ENCODE peak calls at places on chromosomes 11 and 22, in nine cellular contexts. N is substantia nigra; R is PC-9; G is activated CD4-positive, CD25-positive, alpha-beta regulatory T cell; S is HFFc6; A is activated CD4-positive, alpha-beta T cell treated with anti-CD3 and anti-CD28 coated beads, Interleukin-2, amount 50 U/mL, for 1 hour; Q is iPS DF 19.7; H is fibroblast of gingiva; Z is fibroblast of mammary gland. F is an unnamed sample.

GRCh38 chr22:46073683-46074504 is 76.4 kb upstream of the PPARA start:
- DNase-seq in A (no peak), N (no peak), Z (peak), Q (no peak), S (peak), G (no peak), R (peak), H (peak), F (no peak)

GRCh38 chr22:35540600-35541253 is at the start of gene RASD2:
- DNase-seq in Q (no peak), Z (no peak), S (no peak), N (no peak), A (no peak), H (no peak), G (no peak), R (peak), F (no peak)

GRCh38 chr11:130706572-130706971 is 209.7 kb downstream of the SNX19 start:
- DNase-seq in A (no peak), N (no peak), Q (no peak), R (no peak), G (no peak), S (no peak), Z (peak), H (no peak), F (no peak)

GRCh38 chr11:127074151-127074761 is 73.7 kb upstream of the KIRREL3 start:
- DNase-seq in S (peak), N (peak), Q (peak), R (peak), G (no peak), H (no peak), Z (peak), A (no peak), F (no peak)

GRCh38 chr22:19460036-19460435 is 12.5 kb upstream of the C22orf39 start:
- DNase-seq in A (no peak), N (no peak), R (no peak), Q (no peak), Z (no peak), H (no peak), G (no peak), S (no peak), F (no peak)

GRCh38 chr11:1988667-1989317 is 8.8 kb downstream of the H19 start:
- DNase-seq in H (no peak), R (peak), S (no peak), Q (no peak), A (no peak), G (no peak), N (no peak), Z (no peak), F (peak)

GRCh38 chr22:30474683-30475424 is 3.0 kb upstream of the SEC14L3 start:
- DNase-seq in A (peak), Z (no peak), N (no peak), S (no peak), Q (no peak), H (no peak), G (no peak), R (peak), F (no peak)

GRCh38 chr22:19478466-19479357 is at the start of gene UFD1:
- DNase-seq in H (peak), G (peak), A (peak), Q (no peak), N (peak), S (peak), Z (peak), R (peak), F (peak)

GRCh38 chr11:127133061-127133460 is 132.5 kb upstream of the KIRREL3 start:
- DNase-seq in Z (no peak), G (no peak), R (no peak), H (no peak), A (no peak), S (no peak), N (no peak), Q (no peak), F (no peak)

GRCh38 chr11:17700991-17701390 is 18.4 kb upstream of the MYOD1 start:
- DNase-seq in Z (no peak), Q (no peak), H (no peak), N (no peak), R (no peak), A (no peak), S (no peak), G (no peak), F (no peak)

GRCh38 chr11:31940396-31941037 is 129.4 kb upstream of the PAX6 start:
- DNase-seq in A (no peak), H (no peak), Z (peak), R (no peak), G (no peak), Q (no peak), N (no peak), S (peak), F (no peak)

GRCh38 chr11:123166095-123166559 is 28.9 kb downstream of the CLMP start:
- DNase-seq in Q (peak), R (no peak), G (no peak), A (no peak), S (peak), N (peak), Z (peak), H (no peak), F (no peak)

GRCh38 chr22:40966683-40967082 is 15.5 kb downstream of the RBX1 start:
- DNase-seq in Q (no peak), N (no peak), R (no peak), S (no peak), A (no peak), Z (no peak), G (no peak), H (no peak), F (no peak)

GRCh38 chr11:76190376-76190775 is 15.9 kb downstream of the WNT11 start:
- DNase-seq in G (no peak), Q (no peak), H (no peak), Z (no peak), S (no peak), R (no peak), A (no peak), N (no peak), F (no peak)

GRCh38 chr11:41206388-41206787 is 253.1 kb downstream of the LRRC4C start:
- DNase-seq in G (no peak), R (no peak), Z (no peak), H (no peak), S (no peak), N (no peak), A (no peak), Q (no peak), F (no peak)

GRCh38 chr11:8604078-8604723 is 10.2 kb upstream of the STK33 start:
- DNase-seq in Z (peak), H (peak), R (peak), S (peak), N (no peak), A (peak), G (no peak), Q (no peak), F (peak)

GRCh38 chr11:124738713-124739478 is 846 bp upstream of the NRGN start:
- DNase-seq in S (no peak), Q (no peak), Z (no peak), R (no peak), H (no peak), A (no peak), N (no peak), G (no peak), F (no peak)

GRCh38 chr11:2558861-2559526 is 114.2 kb downstream of the KCNQ1 start:
- DNase-seq in S (no peak), N (no peak), Z (no peak), G (no peak), Q (no peak), H (no peak), R (no peak), A (no peak), F (no peak)

GRCh38 chr11:57601297-57601696 is 3.8 kb downstream of the SERPING1 start:
- DNase-seq in H (no peak), Z (no peak), S (no peak), N (no peak), A (no peak), R (no peak), Q (no peak), G (no peak), F (no peak)

GRCh38 chr22:23862103-23862502 is 4.4 kb downstream of the SLC2A11 start:
- DNase-seq in N (no peak), Q (no peak), S (peak), Z (peak), G (no peak), H (peak), A (peak), R (no peak), F (no peak)

GRCh38 chr22:49199224-49199623 is 628.4 kb downstream of the BRD1 start:
- DNase-seq in R (no peak), N (no peak), Z (no peak), A (no peak), G (no peak), S (no peak), H (no peak), Q (no peak), F (no peak)

GRCh38 chr22:37930270-37930951 is 23.0 kb downstream of the C22orf23 start:
- DNase-seq in A (no peak), N (peak), G (no peak), H (peak), Q (no peak), Z (peak), R (no peak), S (peak), F (no peak)

GRCh38 chr11:111878385-111878765 is 590 bp downstream of the FDXACB1 start:
- DNase-seq in Z (peak), Q (no peak), G (no peak), A (no peak), N (no peak), H (peak), S (peak), R (no peak), F (no peak)